ENCODE peak calls at places on chromosomes 1 and 21, in five cellular contexts. B is HepG2, S is GM20000, Y is prostate gland, R is tibial artery. G is an unnamed sample.

GRCh38 chr1:8880068-8880676 is 1.7 kb upstream of the ENO1 start:
- DNase-seq in Y (peak), R (peak), S (peak), B (peak), G (peak)

GRCh38 chr1:43309626-43310025 is 8.8 kb downstream of the TIE1 start:
- DNase-seq in Y (no peak), B (no peak), S (no peak), R (no peak), G (no peak)

GRCh38 chr1:206579747-206580437 is 32.4 kb downstream of the EIF2D start:
- DNase-seq in Y (no peak), R (peak), S (peak), B (no peak), G (peak)

GRCh38 chr1:29849038-29849750 is 612.9 kb downstream of the PTPRU start:
- DNase-seq in Y (no peak), R (peak), S (peak), B (peak), G (peak)

GRCh38 chr1:5993553-5994510 is 1.6 kb upstream of the NPHP4 start:
- DNase-seq in S (no peak), Y (no peak), R (no peak), B (no peak), G (no peak)

GRCh38 chr1:29478879-29479278 is 242.6 kb downstream of the PTPRU start:
- DNase-seq in Y (no peak), S (no peak), R (no peak), B (no peak), G (no peak)

GRCh38 chr1:150263549-150263948 is 5.3 kb downstream of the APH1A start:
- DNase-seq in Y (no peak), B (no peak), R (peak), S (no peak), G (no peak)

GRCh38 chr1:19476440-19477190 is 8.7 kb downstream of the CAPZB start:
- DNase-seq in B (no peak), S (peak), Y (no peak), R (no peak), G (no peak)

GRCh38 chr1:19074902-19075721 is 118.6 kb upstream of the IFFO2 start:
- DNase-seq in B (no peak), R (no peak), Y (peak), S (no peak), G (no peak)

GRCh38 chr1:209480345-209480744 is 103.2 kb upstream of the CAMK1G start:
- DNase-seq in B (no peak), Y (no peak), S (no peak), R (no peak), G (no peak)

GRCh38 chr1:203290261-203291089 is 14.8 kb upstream of the BTG2 start:
- DNase-seq in Y (peak), S (peak), R (peak), B (peak), G (peak)

GRCh38 chr1:67811816-67812215 is 21.5 kb downstream of the GNG12 start:
- DNase-seq in Y (no peak), R (no peak), S (no peak), B (no peak), G (no peak)

GRCh38 chr1:168287237-168287664 is 6.6 kb downstream of the TBX19 start:
- DNase-seq in B (no peak), R (no peak), S (no peak), Y (no peak), G (no peak)

GRCh38 chr1:225561675-225562074 is 91.2 kb downstream of the ENAH start:
- DNase-seq in R (no peak), Y (no peak), S (no peak), B (no peak), G (no peak)

GRCh38 chr1:207312604-207312920 is 8.9 kb upstream of the CD55 start:
- DNase-seq in R (no peak), Y (no peak), S (no peak), B (no peak), G (no peak)

GRCh38 chr1:115373305-115373704 is 35.3 kb upstream of the NGF start:
- DNase-seq in R (no peak), Y (no peak), B (no peak), S (no peak), G (no peak)

GRCh38 chr21:34367320-34367935 is 3.6 kb downstream of the KCNE2 start:
- DNase-seq in R (no peak), S (peak), B (peak), Y (peak), G (no peak)

GRCh38 chr21:46633561-46633960 is 1.9 kb upstream of the PRMT2 start:
- DNase-seq in B (no peak), S (no peak), R (no peak), Y (no peak), G (no peak)

GRCh38 chr1:22262583-22262982 is 119.7 kb upstream of the WNT4 start:
- DNase-seq in R (no peak), B (no peak), S (no peak), Y (no peak), G (no peak)

GRCh38 chr1:218584418-218585155 is 239.5 kb downstream of the TGFB2 start:
- DNase-seq in S (no peak), R (no peak), Y (no peak), B (no peak), G (no peak)

GRCh38 chr1:226983998-226984364 is 43.9 kb downstream of the COQ8A start:
- DNase-seq in B (no peak), S (no peak), R (no peak), Y (no peak), G (no peak)

GRCh38 chr1:118486213-118486612 is 301.2 kb upstream of the SPAG17 start:
- DNase-seq in B (no peak), S (no peak), R (no peak), Y (no peak), G (no peak)

GRCh38 chr1:223228201-223228600 is 85.2 kb upstream of the TLR5 start:
- DNase-seq in S (no peak), R (no peak), B (no peak), Y (no peak), G (no peak)

DNA sequence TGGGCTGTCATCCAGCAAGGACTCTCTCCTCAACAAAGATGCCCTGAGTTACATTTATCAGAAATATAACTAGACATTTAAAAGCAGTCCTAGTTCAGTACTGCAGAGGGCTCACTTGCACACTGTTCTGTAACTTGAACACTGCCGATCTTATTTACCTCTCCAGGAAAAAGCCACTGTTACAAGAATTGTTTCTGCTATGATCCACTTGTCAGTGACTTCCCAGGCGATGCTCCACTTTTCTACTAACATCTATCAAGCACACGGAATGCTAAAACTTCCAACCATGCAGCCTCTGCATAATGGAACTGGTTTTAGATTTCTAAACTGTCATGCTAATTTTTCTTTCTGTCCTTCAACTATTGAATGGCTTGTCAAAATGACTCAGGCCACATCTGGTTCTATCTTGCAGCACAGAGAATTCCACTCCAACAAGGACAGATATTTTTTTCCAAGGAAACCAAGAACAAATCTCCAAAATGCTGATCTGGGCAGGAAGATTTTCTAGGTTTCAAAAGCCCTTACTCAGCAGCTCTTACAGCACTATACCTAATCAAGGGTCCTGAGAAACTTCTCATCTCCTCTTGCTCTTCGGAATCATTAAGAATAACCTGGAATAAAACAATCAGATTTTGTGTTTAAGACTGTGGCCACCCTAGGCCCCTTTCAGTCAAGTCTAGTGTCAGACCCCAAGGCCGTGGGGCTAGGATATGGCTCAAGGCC is 9.9 kb downstream of the SEC16B start:
- DNase-seq in B (peak), Y (no peak), S (no peak), R (no peak), G (no peak)
- TF ChIP-seq CTCF in B (peak), Y (no peak), S (no peak), R (no peak), G (no peak)

GRCh38 chr1:156571959-156572662 is at the start of gene IQGAP3:
- DNase-seq in R (peak), S (peak), Y (peak), B (peak), G (peak)

GRCh38 chr1:156571261-156571958 is 955 bp downstream of the IQGAP3 start:
- DNase-seq in Y (no peak), B (no peak), S (no peak), R (no peak), G (no peak)

GRCh38 chr1:156572663-156573018 is 276 bp upstream of the IQGAP3 start:
- DNase-seq in B (no peak), S (no peak), R (no peak), Y (no peak), G (no peak)

GRCh38 chr1:156577512-156577911 is 2.0 kb upstream of the TTC24 start:
- DNase-seq in Y (no peak), R (no peak), S (no peak), B (no peak), G (no peak)

GRCh38 chr1:156574039-156574633 is 1.8 kb upstream of the IQGAP3 start:
- DNase-seq in B (no peak), R (no peak), Y (no peak), S (no peak), G (no peak)
- TF ChIP-seq CTCF in B (no peak), R (no peak), Y (no peak), S (no peak), G (no peak)

DNA sequence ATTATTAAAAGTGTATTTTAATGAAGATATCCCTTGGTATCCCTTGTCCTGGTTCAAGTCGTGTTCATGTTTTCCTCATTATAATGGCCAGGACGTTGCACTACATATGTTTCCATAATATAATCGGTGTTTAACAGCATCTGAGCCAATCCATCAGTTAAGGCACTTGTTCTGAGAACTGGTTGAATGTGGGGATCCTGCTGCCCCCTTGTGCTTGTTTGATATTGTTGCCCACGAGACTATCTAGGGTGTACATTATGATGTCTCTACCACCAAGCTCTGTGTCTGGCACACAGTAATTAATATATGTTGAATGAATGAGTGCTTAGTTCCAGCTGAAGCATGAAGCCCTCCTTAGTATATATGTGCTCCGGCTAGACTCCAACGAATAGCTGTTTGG is 193.0 kb downstream of the CACNA1E start:
- DNase-seq in Y (no peak), B (peak), S (peak), R (no peak), G (peak)
- TF ChIP-seq CTCF in Y (no peak), B (peak), S (peak), R (no peak), G (peak)

GRCh38 chr1:3459940-3460652 is 5.6 kb downstream of the ARHGEF16 start:
- DNase-seq in Y (peak), R (no peak), B (peak), S (no peak), G (no peak)

GRCh38 chr1:3456964-3457909 is 2.8 kb downstream of the ARHGEF16 start:
- DNase-seq in Y (no peak), R (no peak), S (no peak), B (peak), G (no peak)

GRCh38 chr1:3457910-3458621 is 3.6 kb downstream of the ARHGEF16 start:
- DNase-seq in B (peak), S (no peak), R (no peak), Y (peak), G (no peak)

GRCh38 chr1:3460653-3461237 is 6.3 kb downstream of the ARHGEF16 start:
- DNase-seq in Y (no peak), S (no peak), R (no peak), B (peak), G (no peak)

GRCh38 chr1:3459051-3459908 is 4.8 kb downstream of the ARHGEF16 start:
- DNase-seq in S (no peak), Y (no peak), B (no peak), R (no peak), G (no peak)
- TF ChIP-seq CTCF in S (no peak), Y (no peak), B (no peak), R (no peak), G (no peak)

GRCh38 chr1:58746182-58746581 is 37.7 kb downstream of the JUN start:
- DNase-seq in S (no peak), B (no peak), R (no peak), Y (no peak), G (no peak)

GRCh38 chr1:58745666-58746065 is 38.2 kb downstream of the JUN start:
- DNase-seq in B (no peak), S (no peak), Y (no peak), R (no peak), G (no peak)

GRCh38 chr1:58741689-58742553 is 41.9 kb downstream of the JUN start:
- DNase-seq in Y (no peak), S (no peak), R (no peak), B (no peak), G (no peak)

GRCh38 chr1:58746757-58747156 is 37.1 kb downstream of the JUN start:
- DNase-seq in R (no peak), B (no peak), Y (no peak), S (no peak), G (no peak)

GRCh38 chr1:58745086-58745485 is 38.8 kb downstream of the JUN start:
- DNase-seq in Y (no peak), R (no peak), S (no peak), B (no peak), G (no peak)
- TF ChIP-seq CTCF in Y (no peak), R (no peak), S (no peak), B (no peak), G (no peak)

DNA sequence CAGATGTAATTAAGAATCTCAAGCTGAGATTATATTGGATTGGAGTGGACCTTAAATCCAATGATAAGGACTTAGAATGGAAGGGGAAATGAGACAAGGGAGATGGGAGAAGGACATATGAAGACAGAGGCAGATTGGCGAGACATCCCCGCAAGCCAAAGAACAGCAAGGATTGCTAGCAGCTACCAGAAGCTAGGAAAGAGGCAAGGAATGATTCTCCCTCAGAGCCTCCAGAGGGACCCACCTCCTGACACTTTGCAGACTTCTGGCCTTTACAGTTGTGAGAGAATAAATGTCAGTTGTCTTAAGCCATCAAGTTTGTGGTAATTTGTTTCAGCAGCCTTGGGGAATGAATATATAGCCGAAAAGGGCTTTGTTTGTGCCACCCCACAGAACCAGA is 20.7 kb downstream of the METTL13 start:
- DNase-seq in Y (no peak), B (no peak), R (no peak), S (no peak), G (no peak)
- TF ChIP-seq CTCF in Y (no peak), B (no peak), R (no peak), S (no peak), G (no peak)

GRCh38 chr1:53681647-53682368 is 57.2 kb downstream of the GLIS1 start:
- DNase-seq in B (peak), R (no peak), S (peak), Y (peak), G (peak)
- TF ChIP-seq CTCF in B (peak), R (peak), S (no peak), Y (peak), G (peak)

GRCh38 chr21:30839304-30839703 is 9.7 kb upstream of the KRTAP7-1 start:
- DNase-seq in Y (no peak), B (peak), S (peak), R (no peak), G (peak)
- TF ChIP-seq CTCF in Y (no peak), B (peak), S (peak), R (no peak), G (peak)

G was measured in GM13977.